ENCODE peak calls at places on chromosomes 3 and 15, in five cellular contexts. Q is testis, K is fibroblast of lung, Y is HCT116, O is OCI-LY7. U is an unnamed sample.
A peak's percentile ranks its signal among the peaks of the same experiment; 100 is the strongest.

GRCh38 chr15:43776101-43776717 is 557 bp downstream of the ELL3 start:
- DNase-seq in Q (peak; percentile 48), K (no peak), Y (no peak), O (peak; percentile 98), U (peak; percentile 87)

GRCh38 chr3:72595376-72595775 is 252.9 kb downstream of the SHQ1 start:
- DNase-seq in Y (no peak), Q (no peak), O (no peak), K (no peak), U (no peak)

GRCh38 chr3:127339943-127340861 is 52.4 kb upstream of the PRR20G start:
- DNase-seq in Q (no peak), K (no peak), O (no peak), Y (no peak), U (no peak)

GRCh38 chr3:178238179-178238578 is 298.1 kb upstream of the KCNMB2 start:
- DNase-seq in K (no peak), Y (no peak), O (no peak), Q (no peak), U (no peak)

GRCh38 chr15:34366271-34367043 is 539 bp downstream of the LPCAT4 start:
- DNase-seq in O (peak; percentile 66), Y (no peak), K (peak; percentile 48), Q (peak; percentile 54), U (peak; percentile 81)

GRCh38 chr3:40658305-40658704 is 133.5 kb downstream of the ZNF621 start:
- DNase-seq in Y (no peak), O (no peak), K (no peak), Q (no peak), U (no peak)

GRCh38 chr15:31483053-31483923 is 156.7 kb downstream of the KLF13 start:
- DNase-seq in Y (no peak), Q (peak; percentile 38), K (no peak), O (no peak), U (no peak)

GRCh38 chr15:69474846-69475455 is 22.3 kb downstream of the RPLP1 start:
- DNase-seq in Y (no peak), O (no peak), K (no peak), Q (no peak), U (peak; percentile 19)

GRCh38 chr3:139455855-139456254 is 20.5 kb downstream of the RBP2 start:
- DNase-seq in Y (no peak), K (peak; percentile 15), O (no peak), Q (no peak), U (peak; percentile 5)

GRCh38 chr3:194134757-194135515 is 1.0 kb upstream of the HES1 start:
- DNase-seq in Y (peak; percentile 88), Q (peak; percentile 94), O (peak; percentile 95), K (peak; percentile 92), U (peak; percentile 97)

GRCh38 chr3:106759686-106760085 is 617.6 kb upstream of the CCDC54 start:
- DNase-seq in K (no peak), Y (no peak), O (no peak), Q (no peak), U (no peak)

GRCh38 chr15:52288051-52288942 is 7.3 kb downstream of the MYO5C start:
- DNase-seq in Q (peak; percentile 63), K (no peak), Y (no peak), O (no peak), U (no peak)

GRCh38 chr3:17052348-17052747 is 167.6 kb downstream of the PLCL2 start:
- DNase-seq in Q (no peak), O (peak; percentile 9), Y (no peak), K (no peak), U (no peak)

GRCh38 chr3:188690076-188690475 is 481.7 kb upstream of the TPRG1 start:
- DNase-seq in O (no peak), K (no peak), Y (no peak), Q (no peak), U (no peak)

GRCh38 chr15:50180091-50180490 is 1.9 kb upstream of the SLC27A2 start:
- DNase-seq in K (no peak), Y (no peak), Q (no peak), O (no peak), U (no peak)

GRCh38 chr15:50181983-50182232 is at the start of gene SLC27A2:
- DNase-seq in O (no peak), K (peak; percentile 3), Q (peak; percentile 64), Y (peak; percentile 19), U (no peak)

GRCh38 chr15:50181206-50181982 is 602 bp upstream of the SLC27A2 start:
- DNase-seq in O (no peak), Q (no peak), Y (no peak), K (no peak), U (peak; percentile 26)

GRCh38 chr15:50180578-50180977 is 1.4 kb upstream of the SLC27A2 start:
- DNase-seq in Q (no peak), O (no peak), Y (no peak), K (no peak), U (no peak)

GRCh38 chr15:50176869-50177268 is 5.1 kb upstream of the SLC27A2 start:
- DNase-seq in O (no peak), Y (no peak), Q (no peak), K (no peak), U (no peak)
- TF ChIP-seq CTCF in O (no peak), Y (no peak), Q (no peak), K (no peak), U (no peak)

DNA sequence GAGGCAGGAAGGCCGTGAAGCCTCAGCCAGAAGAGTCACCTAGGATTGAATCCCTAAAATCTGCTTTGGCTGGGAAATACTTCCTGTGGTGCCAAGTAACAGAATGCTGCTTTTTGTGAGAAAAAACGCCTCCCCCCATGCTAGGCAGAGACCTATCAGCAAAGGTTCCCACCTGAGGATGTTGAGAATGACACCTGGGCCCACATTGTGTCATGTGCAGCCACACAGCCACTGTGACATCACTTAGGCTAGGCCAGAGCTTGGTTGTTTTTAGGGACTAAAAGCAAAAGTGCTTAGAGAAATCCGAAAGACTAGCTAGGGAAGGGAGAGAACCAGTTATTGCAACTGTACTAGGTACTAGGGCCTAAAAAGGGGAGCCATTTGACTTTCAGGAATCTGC is 6.2 kb downstream of the ZDHHC3 start:
- DNase-seq in Y (no peak), K (no peak), O (peak; percentile 46), Q (no peak), U (no peak)
- H3K4me3 ChIP-seq in Y (no peak overlapping the region), K (no peak overlapping the region), O (peak overlapping the region; percentile 26), Q (no peak overlapping the region), U (peak overlapping the region; percentile 13)

DNA sequence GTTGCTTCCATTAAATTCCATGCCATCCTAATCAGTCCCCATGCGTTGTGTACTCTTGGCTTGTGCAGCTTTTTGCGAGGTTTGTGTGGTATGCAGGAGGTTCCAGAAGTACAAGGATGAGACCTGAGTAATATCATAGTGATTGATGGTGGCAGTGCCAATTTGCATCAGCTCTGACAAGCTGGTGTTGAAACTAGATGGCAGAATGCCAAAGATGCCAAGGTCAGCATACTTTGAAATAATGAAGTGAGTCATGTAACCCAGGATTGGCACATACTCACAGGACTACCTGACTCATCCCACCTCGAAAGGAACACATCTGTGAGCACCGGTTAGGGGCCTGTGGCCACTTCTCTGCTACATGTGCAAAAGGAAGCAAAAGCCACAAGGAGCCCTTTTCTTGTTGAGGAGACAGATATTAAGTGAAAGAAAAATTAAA is 14.3 kb downstream of the KAT2B start:
- DNase-seq in K (peak; percentile 80), O (peak; percentile 56), Y (peak; percentile 95), Q (peak; percentile 32), U (peak; percentile 83)
- TF ChIP-seq CTCF in K (no peak), O (no peak), Y (no peak), Q (no peak), U (no peak)

GRCh38 chr3:172211123-172211522 is 171.7 kb downstream of the FNDC3B start:
- DNase-seq in Y (no peak), O (no peak), Q (no peak), K (no peak), U (no peak)

GRCh38 chr3:172213168-172213567 is 173.8 kb downstream of the FNDC3B start:
- DNase-seq in Q (no peak), K (peak; percentile 54), Y (no peak), O (no peak), U (no peak)

GRCh38 chr3:172210355-172210754 is 171.0 kb downstream of the FNDC3B start:
- DNase-seq in Y (no peak), K (no peak), Q (no peak), O (no peak), U (no peak)

GRCh38 chr3:172208586-172209332 is 169.4 kb downstream of the FNDC3B start:
- DNase-seq in O (no peak), K (no peak), Y (no peak), Q (no peak), U (peak; percentile 37)

DNA sequence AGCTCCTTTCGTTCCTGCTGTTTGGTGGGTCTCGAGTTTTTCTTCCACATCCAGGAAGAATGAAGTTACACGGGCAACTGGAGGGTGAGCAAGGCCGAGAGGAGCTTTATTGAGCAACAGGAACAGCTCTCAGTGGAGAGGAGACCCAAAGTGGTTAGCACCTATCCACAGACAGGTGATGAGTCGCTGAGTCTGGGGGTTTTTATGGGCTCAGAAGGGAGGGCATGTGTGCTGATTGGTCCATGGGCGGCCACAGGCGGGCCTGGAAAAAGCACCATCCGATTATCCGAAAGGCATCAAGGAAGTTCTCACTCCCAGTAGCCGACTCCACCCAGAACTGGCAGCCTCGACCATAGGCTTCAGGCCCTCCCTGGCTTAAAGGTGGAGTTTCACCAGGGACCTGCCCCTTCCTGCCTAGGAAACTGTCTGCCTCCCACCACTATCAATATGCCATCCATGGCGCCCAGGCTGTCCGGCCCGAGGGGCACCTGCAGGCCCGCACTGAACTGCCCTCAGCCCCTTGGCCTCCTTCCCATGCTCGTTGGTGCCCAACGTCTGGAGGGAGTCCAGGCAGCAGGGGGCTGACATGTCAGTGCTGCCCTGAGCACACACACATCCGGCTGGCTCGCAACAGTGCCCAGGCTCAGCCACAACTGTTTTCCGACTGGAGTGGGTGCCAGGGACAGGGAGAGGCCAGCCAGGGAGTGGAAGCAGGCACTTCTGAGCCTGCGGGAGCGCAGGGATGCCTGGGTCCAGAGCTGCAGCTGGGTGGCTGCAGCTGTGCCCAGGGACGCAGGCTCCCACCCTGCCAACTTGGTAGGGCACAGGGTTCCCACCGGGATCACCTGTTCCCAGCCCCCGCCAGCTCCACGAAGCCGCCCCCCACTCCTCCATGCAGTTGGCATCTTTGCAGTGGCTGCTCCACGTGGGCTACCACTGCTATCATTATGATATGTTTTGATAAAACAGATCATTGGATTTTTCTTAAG is 170.2 kb downstream of the FNDC3B start:
- DNase-seq in O (no peak), Y (no peak), Q (no peak), K (no peak), U (no peak)
- H3K4me3 ChIP-seq in O (no peak overlapping the region), Y (no peak overlapping the region), Q (no peak overlapping the region), K (no peak overlapping the region), U (no peak overlapping the region)

GRCh38 chr15:60179786-60180391 is 175.8 kb downstream of the FOXB1 start:
- DNase-seq in Q (peak; percentile 49), Y (peak; percentile 16), O (peak; percentile 51), K (peak; percentile 73), U (peak; percentile 51)
- TF ChIP-seq CTCF in Q (no peak), Y (peak; percentile 92), O (peak; percentile 97), K (peak; percentile 78), U (peak; percentile 84)

DNA sequence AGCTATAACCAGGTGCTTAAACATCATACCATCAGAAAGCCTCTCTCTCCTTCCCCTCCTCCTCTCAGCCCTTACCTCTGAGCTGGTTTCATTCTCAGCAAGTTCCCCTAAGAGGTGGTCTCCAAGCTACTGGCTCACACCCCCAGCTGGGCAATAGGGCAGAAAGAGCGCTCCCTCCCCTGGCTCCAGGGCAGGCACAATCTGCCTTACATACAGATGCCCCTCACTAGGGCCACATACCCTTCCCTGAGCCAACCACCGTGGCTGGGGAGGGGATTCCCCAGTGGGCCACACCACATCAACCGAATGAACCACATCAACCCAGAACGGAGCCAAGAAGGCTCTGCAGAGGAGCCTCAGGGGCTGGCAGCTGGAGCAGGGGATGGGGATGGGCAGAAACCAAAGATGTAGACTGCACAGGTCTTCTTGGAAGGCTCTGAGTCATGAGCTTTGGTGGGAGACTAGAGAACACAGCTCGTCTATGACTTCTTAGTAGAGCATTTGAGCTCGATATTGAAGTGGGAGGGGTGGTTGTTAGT is 4.6 kb upstream of the FBLN2 start:
- DNase-seq in Y (no peak), K (peak; percentile 69), O (no peak), Q (no peak), U (no peak)
- H3K4me3 ChIP-seq in Y (no peak overlapping the region), K (no peak overlapping the region), O (no peak overlapping the region), Q (no peak overlapping the region), U (no peak overlapping the region)

GRCh38 chr15:65595960-65596359 is 15.0 kb downstream of the INTS14 start:
- DNase-seq in O (peak; percentile 57), Y (no peak), Q (peak; percentile 49), K (no peak), U (peak; percentile 28)
- TF ChIP-seq CTCF in O (peak; percentile 89), Y (peak; percentile 53), Q (no peak), K (peak; percentile 5), U (peak; percentile 27)